ENCODE peak calls at places on chromosomes 5 and 9, in six cellular contexts. Z is Panc1; W is uterus; A is A549; S is thoracic aorta; H is CD8-positive, alpha-beta T cell. B is an unnamed sample.

GRCh38 chr5:130549884-130550552 is 615.0 kb downstream of the HINT1 start:
- DNase-seq in H (no peak), A (no peak), W (peak), S (no peak), Z (peak), B (no peak)

GRCh38 chr5:38922199-38922598 is 76.4 kb downstream of the OSMR start:
- DNase-seq in W (no peak), Z (peak), S (no peak), A (peak), H (no peak), B (peak)

GRCh38 chr9:131405858-131406566 is 12.1 kb downstream of the PRRC2B start:
- DNase-seq in S (no peak), Z (no peak), H (peak), W (no peak), A (no peak), B (no peak)

GRCh38 chr5:128566170-128566569 is 28.1 kb upstream of the FBN2 start:
- DNase-seq in A (no peak), Z (no peak), W (no peak), H (no peak), S (no peak), B (no peak)

GRCh38 chr5:6468104-6468503 is 19.4 kb downstream of the UBE2QL1 start:
- DNase-seq in S (no peak), Z (no peak), H (no peak), A (no peak), W (no peak), B (no peak)

GRCh38 chr9:84711936-84712335 is 42.4 kb downstream of the NTRK2 start:
- DNase-seq in H (no peak), Z (no peak), A (no peak), S (no peak), W (no peak), B (no peak)

GRCh38 chr9:25206027-25206426 is 472.2 kb downstream of the TUSC1 start:
- DNase-seq in H (no peak), Z (no peak), W (no peak), S (no peak), A (no peak), B (no peak)

GRCh38 chr9:89815061-89815902 is 210.5 kb downstream of the GADD45G start:
- DNase-seq in H (no peak), A (no peak), S (no peak), W (peak), Z (no peak), B (no peak)

GRCh38 chr9:133135193-133135745 is 14.2 kb upstream of the RALGDS start:
- DNase-seq in S (peak), A (peak), H (no peak), Z (peak), W (peak), B (no peak)

GRCh38 chr5:138611295-138612220 is 36.4 kb upstream of the HSPA9 start:
- DNase-seq in W (peak), Z (no peak), S (no peak), A (no peak), H (no peak), B (no peak)

GRCh38 chr9:134991808-134992754 is 74.4 kb upstream of the FCN1 start:
- DNase-seq in H (no peak), A (no peak), S (no peak), W (no peak), Z (no peak), B (no peak)

GRCh38 chr5:165502893-165503696 is 1997.7 kb downstream of the MAT2B start:
- DNase-seq in W (no peak), S (no peak), Z (no peak), H (no peak), A (no peak), B (no peak)

GRCh38 chr5:159161361-159162214 is 47.8 kb downstream of the RNF145 start:
- DNase-seq in Z (no peak), A (no peak), H (no peak), W (no peak), S (no peak), B (no peak)

GRCh38 chr9:93680445-93681315 is 104.3 kb downstream of the PHF2 start:
- DNase-seq in Z (no peak), S (no peak), H (peak), A (no peak), W (peak), B (no peak)

GRCh38 chr5:16304846-16305245 is 125.3 kb upstream of the MARCHF11 start:
- DNase-seq in Z (no peak), W (no peak), H (no peak), A (no peak), S (no peak), B (no peak)

GRCh38 chr5:144189800-144190429 is 19.2 kb downstream of the KCTD16 start:
- DNase-seq in A (peak), W (no peak), Z (no peak), H (peak), S (no peak), B (no peak)

GRCh38 chr9:100222674-100223073 is 123.6 kb downstream of the INVS start:
- DNase-seq in W (no peak), H (no peak), A (peak), S (no peak), Z (no peak), B (no peak)

GRCh38 chr9:97963232-97963631 is 19.9 kb upstream of the ANP32B start:
- DNase-seq in S (no peak), A (no peak), Z (no peak), H (no peak), W (no peak), B (no peak)

GRCh38 chr5:175609504-175609903 is 48.4 kb upstream of the HRH2 start:
- DNase-seq in S (no peak), W (no peak), A (no peak), Z (no peak), H (no peak), B (no peak)

GRCh38 chr5:69211200-69211599 is 21.8 kb downstream of the CENPH start:
- DNase-seq in H (no peak), S (no peak), W (no peak), A (no peak), Z (no peak), B (no peak)

GRCh38 chr5:68714810-68715209 is 379.0 kb upstream of the SLC30A5 start:
- DNase-seq in H (no peak), S (no peak), Z (no peak), W (no peak), A (no peak), B (no peak)

GRCh38 chr9:90943341-90943740 is 141.7 kb downstream of the SYK start:
- DNase-seq in H (no peak), A (no peak), Z (no peak), S (no peak), W (no peak), B (no peak)

GRCh38 chr5:39730011-39730410 is 305.2 kb upstream of the DAB2 start:
- DNase-seq in H (no peak), W (no peak), A (no peak), S (no peak), Z (no peak), B (no peak)

GRCh38 chr5:121962943-121963342 is 1.2 kb downstream of the SRFBP1 start:
- DNase-seq in H (no peak), S (no peak), A (peak), W (no peak), Z (no peak), B (no peak)

GRCh38 chr5:172690258-172691075 is 49.4 kb downstream of the NEURL1B start:
- DNase-seq in Z (no peak), H (no peak), W (no peak), A (no peak), S (no peak), B (no peak)

GRCh38 chr5:12703254-12703653 is 799.0 kb upstream of the CTNND2 start:
- DNase-seq in S (no peak), W (no peak), A (no peak), H (no peak), Z (no peak), B (no peak)

GRCh38 chr9:33778700-33779351 is 16.5 kb upstream of the PRSS3 start:
- DNase-seq in Z (peak), W (peak), A (peak), H (peak), S (no peak), B (no peak)

GRCh38 chr5:61525573-61526142 is 193.6 kb downstream of the ZSWIM6 start:
- DNase-seq in W (no peak), S (no peak), Z (no peak), H (no peak), A (no peak), B (no peak)

GRCh38 chr5:151675956-151676712 is 10.6 kb downstream of the SPARC start:
- DNase-seq in H (no peak), A (no peak), W (no peak), Z (no peak), S (no peak), B (no peak)

GRCh38 chr9:32587901-32588300 is 14.9 kb upstream of the NDUFB6 start:
- DNase-seq in S (no peak), A (no peak), Z (no peak), W (no peak), H (no peak), B (peak)

GRCh38 chr9:121926417-121926816 is 166.7 kb downstream of the TTLL11 start:
- DNase-seq in Z (no peak), H (no peak), S (no peak), W (no peak), A (no peak), B (no peak)
- H3K27ac ChIP-seq in Z (no peak), H (no peak), S (no peak), W (no peak), A (no peak), B (no peak)

GRCh38 chr5:73119492-73120157 is 750 bp upstream of the TMEM171 start:
- DNase-seq in A (no peak), S (no peak), H (no peak), Z (no peak), W (no peak), B (no peak)
- H3K4me3 ChIP-seq in A (peak), S (peak), H (no peak), Z (peak), W (no peak), B (peak)

GRCh38 chr9:68555416-68555815 is 14.7 kb upstream of the TMEM252 start:
- DNase-seq in Z (no peak), W (no peak), A (no peak), H (no peak), S (no peak), B (no peak)

GRCh38 chr9:68562456-68562855 is 21.8 kb upstream of the TMEM252 start:
- DNase-seq in A (no peak), S (no peak), Z (no peak), H (no peak), W (no peak), B (no peak)

GRCh38 chr9:68560131-68560844 is 19.6 kb upstream of the TMEM252 start:
- DNase-seq in W (peak), H (peak), Z (no peak), A (peak), S (peak), B (peak)
- H3K27ac ChIP-seq in W (peak), H (no peak), Z (no peak), A (no peak), S (no peak), B (peak)

GRCh38 chr9:136132500-136133050 is 13.9 kb upstream of the TMEM250 start:
- DNase-seq in A (no peak), H (no peak), S (no peak), W (no peak), Z (no peak), B (no peak)

GRCh38 chr9:136133959-136134484 is 15.3 kb upstream of the TMEM250 start:
- DNase-seq in S (no peak), A (no peak), W (no peak), H (no peak), Z (no peak), B (no peak)

GRCh38 chr9:136129176-136129575 is 10.5 kb upstream of the TMEM250 start:
- DNase-seq in S (no peak), A (no peak), H (no peak), W (no peak), Z (no peak), B (no peak)

GRCh38 chr9:136133191-136133958 is 14.7 kb upstream of the TMEM250 start:
- DNase-seq in H (no peak), A (peak), W (no peak), S (no peak), Z (no peak), B (no peak)

DNA sequence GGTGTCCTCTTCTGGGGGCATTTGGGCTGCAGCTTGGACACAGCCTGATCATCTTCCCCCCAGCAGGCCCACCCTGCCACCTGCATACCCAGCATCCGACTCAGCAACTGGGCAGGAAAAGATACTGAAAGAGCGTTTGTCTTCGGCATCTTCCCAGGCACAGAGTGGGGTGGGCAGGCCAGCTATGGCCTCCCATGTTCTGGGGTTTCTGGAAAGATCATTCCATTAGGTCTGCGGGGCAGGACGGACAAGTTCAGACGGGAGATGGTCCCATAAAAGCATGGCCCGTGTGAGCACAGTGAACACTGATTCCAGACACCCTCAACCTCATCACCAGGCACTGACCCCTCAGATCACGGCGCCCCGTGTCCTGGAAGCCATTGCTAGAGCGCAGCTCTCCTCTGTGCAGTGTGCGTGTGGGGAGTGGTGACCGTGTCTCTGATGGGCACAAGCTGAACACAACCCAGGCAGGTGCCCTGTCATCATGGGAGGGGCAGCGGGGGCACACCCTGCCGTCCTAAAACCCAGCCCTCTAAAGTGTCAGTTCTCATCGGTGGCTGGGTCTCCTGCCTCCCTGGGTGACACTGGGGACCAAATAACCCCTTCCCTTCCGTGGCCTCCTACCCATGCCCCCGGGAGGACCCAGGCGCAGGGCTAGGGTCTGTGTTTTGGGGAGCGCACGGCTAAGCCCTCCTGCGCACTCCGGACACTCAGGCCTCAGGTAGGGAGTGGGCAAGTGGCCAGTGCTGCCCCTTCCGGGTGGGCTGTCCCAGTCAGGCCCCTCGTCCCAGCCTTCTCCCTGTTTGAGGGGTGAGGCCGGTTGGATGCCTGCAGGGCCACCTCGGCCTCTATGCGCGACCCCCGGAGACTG is 13.2 kb upstream of the TMEM250 start:
- DNase-seq in Z (no peak), A (no peak), W (no peak), S (no peak), H (no peak), B (no peak)
- H3K4me3 ChIP-seq in Z (no peak), A (no peak), W (no peak), S (no peak), H (no peak), B (no peak)

DNA sequence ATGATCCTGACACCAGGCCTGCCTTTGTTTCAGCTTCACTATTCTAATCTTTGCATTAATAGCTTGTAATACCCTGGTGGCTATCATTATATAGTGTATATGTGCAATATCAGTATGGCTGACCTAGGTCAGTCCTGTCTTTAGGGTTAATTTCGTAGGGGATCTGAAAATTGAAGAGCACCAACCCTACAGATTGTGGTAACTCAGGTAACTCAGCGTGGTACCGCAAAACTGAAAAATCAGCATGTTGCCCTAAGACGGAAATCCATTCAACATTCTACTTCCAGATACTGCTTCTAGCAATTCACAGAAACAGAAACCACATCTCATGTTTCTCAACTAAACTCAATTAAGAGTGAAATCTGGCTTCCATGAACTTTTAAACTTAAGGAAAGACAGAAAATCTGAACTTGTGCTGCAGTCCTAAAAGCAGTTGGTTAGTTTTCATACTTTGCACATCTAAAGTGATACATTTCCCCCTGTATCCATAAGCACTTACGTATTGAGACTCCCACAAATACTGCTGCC is 78.3 kb downstream of the FNIP1 start:
- DNase-seq in S (no peak), Z (no peak), H (no peak), W (no peak), A (no peak), B (no peak)
- H3K27ac ChIP-seq in S (no peak), Z (no peak), H (no peak), W (no peak), A (no peak), B (no peak)

GRCh38 chr9:96462538-96462937 is 12.6 kb downstream of the HABP4 start:
- DNase-seq in W (no peak), Z (no peak), S (no peak), H (no peak), A (no peak), B (no peak)

GRCh38 chr9:96460877-96461276 is 10.9 kb downstream of the HABP4 start:
- DNase-seq in A (no peak), H (no peak), Z (no peak), W (no peak), S (no peak), B (no peak)

GRCh38 chr9:96459268-96460007 is 9.5 kb downstream of the HABP4 start:
- DNase-seq in H (no peak), Z (no peak), S (no peak), W (no peak), A (no peak), B (no peak)

GRCh38 chr9:96461336-96461735 is 11.4 kb downstream of the HABP4 start:
- DNase-seq in S (no peak), A (no peak), Z (no peak), H (no peak), W (no peak), B (no peak)

DNA sequence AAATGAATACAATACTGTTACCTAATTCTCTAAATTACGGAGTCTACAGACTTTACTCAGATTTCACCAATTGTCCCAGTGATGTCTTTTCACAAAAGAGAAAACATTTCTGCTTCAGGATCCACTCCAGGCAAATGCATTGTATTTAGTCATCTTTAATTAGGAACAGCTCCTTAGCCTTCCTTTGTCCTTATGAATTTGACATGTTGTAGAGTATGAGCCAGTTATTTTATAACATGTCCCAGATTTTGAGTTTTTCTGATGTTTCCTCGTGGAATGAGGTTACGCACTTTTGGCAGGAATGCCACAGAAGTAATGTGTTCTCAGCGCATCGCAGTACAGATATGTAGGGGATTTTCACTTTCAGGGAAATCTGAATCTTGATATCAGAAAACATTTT is 10.5 kb downstream of the HABP4 start:
- DNase-seq in S (no peak), H (no peak), W (no peak), Z (no peak), A (no peak), B (no peak)
- H3K4me3 ChIP-seq in S (no peak), H (no peak), W (no peak), Z (no peak), A (no peak), B (no peak)

DNA sequence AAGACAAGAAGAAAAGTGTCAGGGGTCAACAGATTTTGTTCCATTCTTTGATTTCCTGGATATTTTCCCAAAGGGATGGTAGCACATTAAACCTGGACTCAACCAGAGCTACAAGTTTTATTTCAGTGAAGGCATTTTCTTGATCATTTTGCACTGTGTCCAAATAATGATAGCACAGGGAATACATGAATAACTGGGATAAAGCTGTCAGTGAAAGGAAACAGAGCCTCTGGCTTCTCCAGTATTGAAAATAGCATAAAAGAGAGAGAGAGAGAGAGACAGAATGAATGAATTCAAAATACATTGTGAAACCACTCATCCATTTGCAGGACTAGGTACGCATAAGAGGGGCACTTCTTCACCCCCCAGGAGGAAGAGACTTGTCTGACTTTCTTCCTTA is 43.0 kb downstream of the SEMA5A start:
- DNase-seq in H (no peak), A (no peak), W (no peak), Z (no peak), S (no peak), B (no peak)
- H3K27ac ChIP-seq in H (no peak), A (no peak), W (no peak), Z (no peak), S (no peak), B (no peak)

GRCh38 chr9:73093740-73094379 is 57.8 kb upstream of the ANXA1 start:
- DNase-seq in H (no peak), W (no peak), Z (no peak), S (no peak), A (no peak), B (no peak)
- H3K4me3 ChIP-seq in H (no peak), W (peak), Z (no peak), S (peak), A (peak), B (no peak)

GRCh38 chr5:67011422-67011821 is 185.2 kb downstream of the CD180 start:
- DNase-seq in H (no peak), W (no peak), A (no peak), Z (no peak), S (no peak), B (no peak)
- H3K27ac ChIP-seq in H (no peak), W (peak), A (peak), Z (no peak), S (peak), B (peak)